ENCODE peak calls at places on chromosomes 5 and 9, in five cellular contexts. L, T, X, M and G are unnamed samples.

GRCh38 chr5:10831416-10831815 is 70.4 kb upstream of the DAP start:
- DNase-seq in L (no peak), T (peak; percentile 92), M (no peak), X (no peak), G (no peak)

GRCh38 chr5:125794922-125795321 is 628.3 kb upstream of the GRAMD2B start:
- DNase-seq in M (no peak), T (no peak), L (no peak), X (no peak), G (no peak)

GRCh38 chr5:40877371-40877988 is 31.8 kb upstream of the C7 start:
- DNase-seq in X (no peak), T (no peak), L (no peak), M (peak; percentile 21), G (no peak)

GRCh38 chr5:442335-443238 is at the start of gene EXOC3:
- DNase-seq in M (no peak), X (peak; percentile 63), L (peak; percentile 81), T (peak; percentile 31), G (no peak)

GRCh38 chr5:131976414-131977211 is 31.1 kb upstream of the MEIKIN start:
- DNase-seq in L (no peak), X (no peak), M (no peak), T (no peak), G (no peak)

GRCh38 chr5:161086456-161086855 is 234.4 kb upstream of the ATP10B start:
- DNase-seq in T (no peak), M (no peak), X (no peak), L (no peak), G (no peak)

GRCh38 chr5:179623906-179624741 is 653 bp upstream of the HNRNPH1 start:
- DNase-seq in L (peak; percentile 73), X (no peak), T (peak; percentile 86), M (no peak), G (no peak)

GRCh38 chr5:65482280-65482726 is 583 bp upstream of the ADAMTS6 start:
- DNase-seq in T (peak; percentile 24), X (no peak), L (no peak), M (no peak), G (no peak)

GRCh38 chr9:118595719-118596305 is 773.4 kb downstream of the BRINP1 start:
- DNase-seq in X (peak; percentile 5), T (peak; percentile 51), M (peak; percentile 9), L (no peak), G (no peak)

GRCh38 chr9:105432247-105432857 is 15.5 kb upstream of the FSD1L start:
- DNase-seq in T (no peak), M (no peak), L (no peak), X (no peak), G (no peak)

GRCh38 chr5:96717874-96718273 is 55.7 kb downstream of the CAST start:
- DNase-seq in M (no peak), T (no peak), L (no peak), X (no peak), G (no peak)

GRCh38 chr9:33159058-33159759 is 7.9 kb downstream of the B4GALT1 start:
- DNase-seq in X (peak; percentile 91), L (peak; percentile 82), T (peak; percentile 36), M (no peak), G (no peak)

GRCh38 chr5:130135506-130135905 is 231.2 kb downstream of the CHSY3 start:
- DNase-seq in X (no peak), T (peak; percentile 72), L (no peak), M (no peak), G (peak; percentile 46)

GRCh38 chr5:118115791-118116190 is 872.6 kb downstream of the DTWD2 start:
- DNase-seq in M (peak; percentile 11), T (no peak), L (no peak), X (no peak), G (no peak)

GRCh38 chr5:131392461-131393095 is 128.7 kb downstream of the CDC42SE2 start:
- DNase-seq in M (no peak), X (no peak), T (no peak), L (no peak), G (no peak)

GRCh38 chr5:72529383-72529782 is 22.2 kb upstream of the ZNF366 start:
- DNase-seq in X (no peak), M (no peak), L (no peak), T (no peak), G (no peak)

GRCh38 chr9:126482361-126483044 is 131.2 kb upstream of the LMX1B start:
- DNase-seq in L (peak; percentile 87), M (no peak), T (peak; percentile 69), X (no peak), G (no peak)

DNA sequence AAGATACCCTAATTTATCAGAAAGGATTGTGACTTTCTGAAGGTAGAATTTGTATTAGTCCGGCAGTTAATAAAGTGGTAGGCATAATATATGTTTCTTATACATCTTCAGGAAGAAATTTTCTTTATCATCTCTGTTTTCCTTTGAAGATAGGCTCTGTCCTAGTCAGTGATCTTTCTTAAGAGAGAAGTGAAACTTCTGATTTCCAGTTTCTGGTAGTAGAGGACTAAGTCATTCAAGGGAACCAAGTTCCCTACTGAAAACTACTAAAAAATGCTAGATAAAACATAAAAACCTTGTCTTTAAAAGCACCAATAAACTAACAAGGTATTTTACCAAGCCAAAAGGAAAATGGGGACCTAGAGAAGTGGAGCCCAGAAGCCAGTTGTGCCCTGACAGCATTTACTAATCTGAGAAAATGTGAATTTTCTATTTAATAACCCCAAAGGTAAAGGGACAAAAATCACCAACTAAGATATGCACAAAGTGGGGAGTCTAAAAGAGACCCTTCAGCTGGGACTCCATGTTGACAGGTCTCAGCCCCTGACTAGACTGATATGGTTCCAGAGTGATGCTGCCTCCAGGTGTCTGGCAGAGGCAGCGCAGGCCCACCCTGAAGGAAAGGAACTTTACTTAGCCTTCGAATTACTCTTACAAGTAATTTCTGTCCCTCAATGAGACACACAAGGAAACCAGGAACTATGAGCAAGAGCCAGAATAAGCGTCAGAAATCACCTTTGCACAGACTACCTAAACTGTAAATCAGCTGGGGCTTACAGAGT is 72.7 kb downstream of the FAM78A start:
- DNase-seq in L (no peak), X (no peak), T (no peak), M (no peak), G (no peak)
- TF ChIP-seq CTCF in L (no peak), X (no peak), T (peak; percentile 62), M (peak; percentile 20), G (peak; percentile 36)

GRCh38 chr9:87148391-87149237 is 201.3 kb upstream of the GAS1 start:
- DNase-seq in L (peak; percentile 92), X (peak; percentile 88), M (no peak), T (peak; percentile 67), G (no peak)

GRCh38 chr9:87149794-87150193 is 202.5 kb upstream of the GAS1 start:
- DNase-seq in M (no peak), L (no peak), T (peak; percentile 6), X (no peak), G (no peak)

GRCh38 chr9:87152206-87152605 is 204.9 kb upstream of the GAS1 start:
- DNase-seq in X (no peak), T (no peak), M (no peak), L (no peak), G (no peak)

GRCh38 chr9:87147803-87148202 is 200.5 kb upstream of the GAS1 start:
- DNase-seq in M (no peak), T (no peak), L (no peak), X (no peak), G (no peak)
- H3K4me3 ChIP-seq in M (no peak overlapping the region), T (peak overlapping the region; percentile 45), L (peak overlapping the region; percentile 42), X (peak overlapping the region; percentile 51), G (peak overlapping the region; percentile 50)

GRCh38 chr9:17433526-17433925 is 145.3 kb upstream of the SH3GL2 start:
- DNase-seq in M (no peak), L (no peak), T (no peak), X (no peak), G (no peak)

GRCh38 chr9:17436854-17437253 is 142.0 kb upstream of the SH3GL2 start:
- DNase-seq in M (no peak), T (no peak), L (no peak), X (no peak), G (no peak)

DNA sequence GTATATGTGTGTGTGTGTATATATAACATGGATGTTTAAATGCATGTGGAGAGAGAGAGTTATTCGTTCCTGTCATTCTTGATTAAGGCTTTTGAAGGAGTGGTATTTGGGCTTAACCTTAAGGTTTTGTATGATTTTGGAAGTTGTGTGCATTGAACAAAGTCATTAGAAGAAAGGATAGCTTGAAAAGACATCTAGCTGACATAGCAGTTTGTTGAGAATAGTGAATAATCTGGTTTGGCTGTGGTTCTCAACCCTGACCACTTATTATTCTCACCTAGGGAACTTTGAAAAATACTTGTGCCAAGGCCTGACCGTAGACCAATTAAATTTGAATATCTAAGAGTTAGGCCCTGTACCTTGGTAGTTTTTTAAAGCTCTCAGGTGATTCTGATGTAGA is 141.1 kb upstream of the SH3GL2 start:
- DNase-seq in L (no peak), X (no peak), T (no peak), M (no peak), G (no peak)
- TF ChIP-seq CTCF in L (no peak), X (no peak), T (no peak), M (no peak), G (no peak)

DNA sequence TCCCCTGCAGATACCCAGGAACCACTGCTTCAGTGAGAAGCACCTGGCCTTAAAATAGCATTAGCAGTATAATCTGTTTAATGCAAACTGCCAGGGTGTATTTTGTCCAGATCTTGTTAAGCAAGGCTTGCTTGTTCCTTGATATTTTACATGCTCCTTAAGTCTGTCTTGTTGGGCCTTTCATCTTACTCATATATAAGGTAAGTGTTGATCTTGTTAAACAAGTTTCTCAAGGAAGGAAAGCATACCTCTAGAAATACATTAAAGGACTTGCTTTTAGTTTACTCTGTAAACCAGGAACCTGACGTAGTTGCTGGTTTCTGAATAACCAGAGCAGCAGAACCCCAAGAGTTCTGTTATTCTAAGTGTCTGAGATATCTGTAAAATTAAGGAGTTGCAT is 13.7 kb downstream of the HSPA4 start:
- DNase-seq in L (no peak), T (no peak), M (no peak), X (no peak), G (no peak)
- H3K4me3 ChIP-seq in L (no peak overlapping the region), T (no peak overlapping the region), M (no peak overlapping the region), X (no peak overlapping the region), G (no peak overlapping the region)

DNA sequence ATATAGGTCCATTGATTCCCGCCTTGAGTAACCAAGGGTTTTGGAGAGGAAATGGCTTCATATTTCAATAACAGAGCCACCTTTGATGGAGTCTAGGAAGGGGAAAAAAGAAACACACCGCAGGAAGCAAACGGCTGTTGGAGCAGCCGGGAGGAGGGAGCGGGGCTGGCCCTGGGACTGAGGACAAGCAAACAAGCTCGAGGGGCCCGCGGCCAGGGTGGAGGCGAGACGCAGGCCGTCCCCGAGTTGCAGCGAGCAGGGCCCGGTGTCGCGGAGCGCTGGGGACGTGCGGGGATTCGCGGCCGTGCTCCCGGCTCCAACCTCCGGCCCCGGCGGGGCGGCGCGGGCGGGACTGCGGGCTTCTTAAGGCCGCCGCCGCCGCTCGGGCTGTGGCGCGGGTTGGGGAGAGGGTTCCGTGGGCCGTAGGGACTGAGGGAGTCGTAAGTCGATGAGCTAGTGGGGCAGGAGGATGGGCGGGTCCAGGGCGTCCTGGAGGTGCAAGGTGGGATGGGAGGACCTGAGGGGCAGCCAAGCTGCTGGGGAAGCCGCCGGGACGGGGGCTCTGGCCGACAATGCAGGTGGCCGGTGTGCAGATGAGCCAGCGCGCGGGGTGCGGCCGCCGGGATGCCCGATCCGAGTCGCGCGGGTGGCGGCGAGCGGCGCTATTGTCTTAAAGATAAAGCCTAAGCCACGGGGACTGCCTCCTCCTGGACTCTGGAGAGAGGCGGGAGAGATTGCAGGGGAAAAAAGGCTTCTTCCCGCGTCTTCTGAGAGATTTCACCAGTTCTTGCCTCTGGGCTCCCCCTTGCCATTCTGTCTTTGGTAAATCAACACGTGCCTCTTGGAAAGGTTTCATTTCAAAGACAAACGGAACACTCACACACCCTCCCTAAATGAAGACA is 1.5 kb upstream of the HAPLN1 start:
- DNase-seq in M (no peak), L (peak; percentile 84), T (peak; percentile 79), X (peak; percentile 51), G (no peak)
- TF ChIP-seq CTCF in M (peak; percentile 19), L (peak; percentile 30), T (peak; percentile 61), X (peak; percentile 24), G (peak; percentile 41)

GRCh38 chr9:91192379-91192775 is 169.3 kb downstream of the AUH start:
- DNase-seq in X (no peak), L (no peak), T (no peak), M (no peak), G (no peak)
- H3K4me3 ChIP-seq in X (peak overlapping the region; percentile 49), L (peak overlapping the region; percentile 54), T (no peak overlapping the region), M (no peak overlapping the region), G (no peak overlapping the region)